ENCODE peak calls at places on chromosomes 6 and 20, in nine cellular contexts. One of them, this sample, is unnamed.

GRCh38 chr6:136401749-136402148 is 112.1 kb upstream of the BCLAF1 start:
- DNase-seq in Peyer's patch: no peak
- DNase-seq in A172: peak
- DNase-seq in H9: no peak
- DNase-seq in left cardiac atrium: no peak
- DNase-seq in lung: no peak
- DNase-seq in adrenal gland: no peak
- DNase-seq in stimulated activated CD4-positive, alpha-beta T cell treated with anti-CD3 and anti-CD28 coated beads, Interleukin-2, amount 100 ng/mL, for 24 hours: no peak
- DNase-seq in CD8-positive, alpha-beta memory T cell: no peak
- DNase-seq in this sample: no peak

GRCh38 chr6:4460595-4461475 is 315.4 kb upstream of the CDYL start:
- DNase-seq in CD8-positive, alpha-beta memory T cell: no peak
- DNase-seq in lung: no peak
- DNase-seq in A172: no peak
- DNase-seq in adrenal gland: peak
- DNase-seq in left cardiac atrium: peak
- DNase-seq in stimulated activated CD4-positive, alpha-beta T cell treated with anti-CD3 and anti-CD28 coated beads, Interleukin-2, amount 100 ng/mL, for 24 hours: no peak
- DNase-seq in H9: no peak
- DNase-seq in Peyer's patch: peak
- DNase-seq in this sample: no peak

GRCh38 chr6:111714403-111715270 is 109.0 kb upstream of the TRAF3IP2 start:
- DNase-seq in stimulated activated CD4-positive, alpha-beta T cell treated with anti-CD3 and anti-CD28 coated beads, Interleukin-2, amount 100 ng/mL, for 24 hours: no peak
- DNase-seq in A172: no peak
- DNase-seq in CD8-positive, alpha-beta memory T cell: no peak
- DNase-seq in Peyer's patch: no peak
- DNase-seq in lung: no peak
- DNase-seq in adrenal gland: no peak
- DNase-seq in H9: no peak
- DNase-seq in left cardiac atrium: no peak
- DNase-seq in this sample: no peak

GRCh38 chr6:170160628-170161611 is 130.0 kb downstream of the DLL1 start:
- DNase-seq in H9: no peak
- DNase-seq in adrenal gland: no peak
- DNase-seq in A172: no peak
- DNase-seq in left cardiac atrium: no peak
- DNase-seq in lung: no peak
- DNase-seq in Peyer's patch: no peak
- DNase-seq in CD8-positive, alpha-beta memory T cell: no peak
- DNase-seq in stimulated activated CD4-positive, alpha-beta T cell treated with anti-CD3 and anti-CD28 coated beads, Interleukin-2, amount 100 ng/mL, for 24 hours: no peak
- DNase-seq in this sample: no peak

GRCh38 chr6:3617192-3617631 is 134.3 kb downstream of the PXDC1 start:
- DNase-seq in CD8-positive, alpha-beta memory T cell: no peak
- DNase-seq in lung: no peak
- DNase-seq in adrenal gland: no peak
- DNase-seq in Peyer's patch: no peak
- DNase-seq in stimulated activated CD4-positive, alpha-beta T cell treated with anti-CD3 and anti-CD28 coated beads, Interleukin-2, amount 100 ng/mL, for 24 hours: no peak
- DNase-seq in H9: no peak
- DNase-seq in A172: no peak
- DNase-seq in left cardiac atrium: no peak
- DNase-seq in this sample: no peak

GRCh38 chr6:72704979-72705378 is 83.1 kb downstream of the KCNQ5 start:
- DNase-seq in H9: no peak
- DNase-seq in lung: no peak
- DNase-seq in Peyer's patch: no peak
- DNase-seq in CD8-positive, alpha-beta memory T cell: no peak
- DNase-seq in stimulated activated CD4-positive, alpha-beta T cell treated with anti-CD3 and anti-CD28 coated beads, Interleukin-2, amount 100 ng/mL, for 24 hours: no peak
- DNase-seq in A172: no peak
- DNase-seq in adrenal gland: no peak
- DNase-seq in left cardiac atrium: no peak
- DNase-seq in this sample: no peak

GRCh38 chr6:110643175-110643574 is 166.8 kb upstream of the SLC22A16 start:
- DNase-seq in A172: peak
- DNase-seq in adrenal gland: no peak
- DNase-seq in CD8-positive, alpha-beta memory T cell: no peak
- DNase-seq in stimulated activated CD4-positive, alpha-beta T cell treated with anti-CD3 and anti-CD28 coated beads, Interleukin-2, amount 100 ng/mL, for 24 hours: no peak
- DNase-seq in Peyer's patch: no peak
- DNase-seq in left cardiac atrium: no peak
- DNase-seq in lung: no peak
- DNase-seq in H9: no peak
- DNase-seq in this sample: no peak

GRCh38 chr6:106290032-106290431 is 35.5 kb downstream of the ATG5 start:
- DNase-seq in lung: no peak
- DNase-seq in Peyer's patch: no peak
- DNase-seq in left cardiac atrium: no peak
- DNase-seq in A172: no peak
- DNase-seq in adrenal gland: no peak
- DNase-seq in stimulated activated CD4-positive, alpha-beta T cell treated with anti-CD3 and anti-CD28 coated beads, Interleukin-2, amount 100 ng/mL, for 24 hours: no peak
- DNase-seq in CD8-positive, alpha-beta memory T cell: no peak
- DNase-seq in H9: no peak
- DNase-seq in this sample: no peak

GRCh38 chr20:7704021-7704420 is 236.2 kb downstream of the HAO1 start:
- DNase-seq in left cardiac atrium: no peak
- DNase-seq in A172: no peak
- DNase-seq in H9: no peak
- DNase-seq in Peyer's patch: no peak
- DNase-seq in stimulated activated CD4-positive, alpha-beta T cell treated with anti-CD3 and anti-CD28 coated beads, Interleukin-2, amount 100 ng/mL, for 24 hours: no peak
- DNase-seq in CD8-positive, alpha-beta memory T cell: no peak
- DNase-seq in adrenal gland: no peak
- DNase-seq in lung: no peak
- DNase-seq in this sample: no peak

GRCh38 chr6:84448331-84448730 is 220.9 kb upstream of the CEP162 start:
- DNase-seq in left cardiac atrium: no peak
- DNase-seq in adrenal gland: no peak
- DNase-seq in H9: no peak
- DNase-seq in stimulated activated CD4-positive, alpha-beta T cell treated with anti-CD3 and anti-CD28 coated beads, Interleukin-2, amount 100 ng/mL, for 24 hours: no peak
- DNase-seq in lung: no peak
- DNase-seq in CD8-positive, alpha-beta memory T cell: no peak
- DNase-seq in Peyer's patch: no peak
- DNase-seq in A172: no peak
- DNase-seq in this sample: no peak

This sample was measured in HAP-1.